ENCODE peak calls at places on chromosome 10, in ten cellular contexts. X, B, I, U, L, Q, G, T, W and V are unnamed samples.

GRCh38 chr10:129383651-129384050 is 83.4 kb upstream of the MGMT start:
- DNase-seq in X (no peak), B (no peak), I (no peak), U (no peak), L (no peak), Q (no peak), G (no peak), T (no peak), W (no peak), V (no peak)

GRCh38 chr10:62594093-62594520 is 210.4 kb upstream of the ADO start:
- DNase-seq in X (peak; percentile 29), B (peak; percentile 49), I (peak; percentile 81), U (peak; percentile 42), L (no peak), Q (peak; percentile 56), G (peak; percentile 68), T (peak; percentile 69), W (no peak), V (peak; percentile 67)

GRCh38 chr10:74419491-74420466 is 268.8 kb downstream of the ADK start:
- DNase-seq in X (peak; percentile 26), B (no peak), I (no peak), U (peak; percentile 47), L (peak; percentile 18), Q (peak; percentile 37), G (no peak), T (peak; percentile 28), W (no peak), V (peak; percentile 57)

GRCh38 chr10:111430070-111430469 is 353.2 kb downstream of the ADRA2A start:
- DNase-seq in X (no peak), B (no peak), I (no peak), U (peak; percentile 24), L (no peak), Q (no peak), G (no peak), T (no peak), W (no peak), V (no peak)

GRCh38 chr10:95480102-95480900 is 80.9 kb downstream of the SORBS1 start:
- DNase-seq in X (no peak), B (no peak), I (no peak), U (no peak), L (peak; percentile 64), Q (no peak), G (no peak), T (no peak), W (no peak), V (no peak)

GRCh38 chr10:74206727-74207126 is 55.7 kb downstream of the ADK start:
- DNase-seq in X (no peak), B (no peak), I (no peak), U (no peak), L (no peak), Q (no peak), G (no peak), T (no peak), W (no peak), V (no peak)

GRCh38 chr10:30028006-30028441 is 31.4 kb downstream of the JCAD start:
- DNase-seq in X (peak; percentile 49), B (no peak), I (no peak), U (peak; percentile 74), L (peak; percentile 74), Q (no peak), G (no peak), T (no peak), W (no peak), V (no peak)

GRCh38 chr10:132144086-132144485 is 42.7 kb upstream of the DPYSL4 start:
- DNase-seq in X (no peak), B (no peak), I (peak; percentile 67), U (no peak), L (no peak), Q (no peak), G (no peak), T (no peak), W (no peak), V (no peak)

GRCh38 chr10:77357611-77358010 is 280.0 kb downstream of the KCNMA1 start:
- DNase-seq in X (no peak), B (no peak), I (no peak), U (no peak), L (no peak), Q (no peak), G (no peak), T (peak; percentile 61), W (peak; percentile 27), V (no peak)

GRCh38 chr10:55668326-55668922 is 692.6 kb downstream of the ZWINT start:
- DNase-seq in X (no peak), B (no peak), I (no peak), U (no peak), L (no peak), Q (peak; percentile 2), G (no peak), T (no peak), W (no peak), V (peak; percentile 49)

GRCh38 chr10:128631801-128632241 is 505.6 kb upstream of the MKI67 start:
- DNase-seq in X (no peak), B (no peak), I (no peak), U (peak; percentile 13), L (no peak), Q (peak; percentile 38), G (no peak), T (peak; percentile 7), W (no peak), V (peak; percentile 74)

GRCh38 chr10:12512292-12513002 is 163.1 kb downstream of the CAMK1D start:
- DNase-seq in X (no peak), B (no peak), I (no peak), U (no peak), L (no peak), Q (no peak), G (no peak), T (no peak), W (no peak), V (no peak)

GRCh38 chr10:104780946-104781345 is 139.9 kb downstream of the SORCS3 start:
- DNase-seq in X (no peak), B (no peak), I (no peak), U (no peak), L (no peak), Q (no peak), G (no peak), T (no peak), W (no peak), V (no peak)

GRCh38 chr10:78830062-78830974 is 238.4 kb upstream of the ZMIZ1 start:
- DNase-seq in X (no peak), B (no peak), I (no peak), U (no peak), L (no peak), Q (no peak), G (no peak), T (peak; percentile 57), W (no peak), V (no peak)

GRCh38 chr10:48614481-48615383 is 9.9 kb upstream of the ARHGAP22 start:
- DNase-seq in X (no peak), B (no peak), I (no peak), U (no peak), L (no peak), Q (no peak), G (no peak), T (peak; percentile 54), W (peak; percentile 69), V (peak; percentile 9)

GRCh38 chr10:16950686-16951681 is 133.8 kb upstream of the RSU1 start:
- DNase-seq in X (no peak), B (no peak), I (no peak), U (no peak), L (no peak), Q (no peak), G (no peak), T (peak; percentile 88), W (no peak), V (peak; percentile 67)

GRCh38 chr10:67763499-67764011 is 67.6 kb upstream of the CTNNA3 start:
- DNase-seq in X (peak; percentile 70), B (peak; percentile 73), I (peak; percentile 93), U (peak; percentile 85), L (peak; percentile 78), Q (no peak), G (peak; percentile 89), T (peak; percentile 61), W (no peak), V (peak; percentile 67)

GRCh38 chr10:22853906-22854447 is 73.9 kb upstream of the ARMC3 start:
- DNase-seq in X (no peak), B (no peak), I (no peak), U (no peak), L (no peak), Q (no peak), G (no peak), T (peak; percentile 37), W (no peak), V (no peak)

GRCh38 chr10:11165591-11166543 is 148.2 kb downstream of the CELF2 start:
- DNase-seq in X (peak; percentile 72), B (peak; percentile 54), I (peak; percentile 90), U (peak; percentile 96), L (peak; percentile 57), Q (peak; percentile 75), G (no peak), T (peak; percentile 49), W (no peak), V (peak; percentile 54)

GRCh38 chr10:112962343-112962742 is 12.3 kb downstream of the TCF7L2 start:
- DNase-seq in X (no peak), B (no peak), I (no peak), U (no peak), L (no peak), Q (no peak), G (no peak), T (no peak), W (no peak), V (no peak)

GRCh38 chr10:99941942-99942835 is 67.6 kb downstream of the DNMBP start:
- DNase-seq in X (no peak), B (no peak), I (no peak), U (no peak), L (no peak), Q (no peak), G (no peak), T (no peak), W (no peak), V (no peak)

GRCh38 chr10:6383099-6383812 is 180.5 kb downstream of the PFKFB3 start:
- DNase-seq in X (no peak), B (no peak), I (no peak), U (no peak), L (peak; percentile 52), Q (no peak), G (no peak), T (peak; percentile 96), W (peak; percentile 38), V (peak; percentile 28)

GRCh38 chr10:89923661-89924060 is 222.3 kb downstream of the KIF20B start:
- DNase-seq in X (no peak), B (no peak), I (no peak), U (no peak), L (no peak), Q (no peak), G (no peak), T (peak; percentile 69), W (no peak), V (no peak)

GRCh38 chr10:70478191-70479160 is at the start of gene PALD1:
- DNase-seq in X (no peak), B (peak; percentile 55), I (peak; percentile 89), U (peak; percentile 33), L (peak; percentile 70), Q (peak; percentile 61), G (peak; percentile 79), T (peak; percentile 36), W (no peak), V (peak; percentile 7)